ENCODE peak calls at places on chromosomes 2 and 18, in seven cellular contexts. L is LHCN-M2; S is SW 1271; G is renal cortical epithelial cell; Y is AG04450; O is stimulated activated CD4-positive, alpha-beta T cell treated with anti-CD3 and anti-CD28 coated beads, Interleukin-2, amount 100 ng/mL, for 24 hours; J is CD4-positive, CD25-positive, alpha-beta regulatory T cell. W is an unnamed sample.

GRCh38 chr2:216283038-216283900 is 89.0 kb downstream of the MARCHF4 start:
- DNase-seq in L (no peak), S (no peak), G (no peak), Y (no peak), O (no peak), J (peak), W (no peak)

GRCh38 chr2:217412299-217412698 is 552.4 kb upstream of the TNP1 start:
- DNase-seq in L (no peak), S (no peak), G (no peak), Y (no peak), O (no peak), J (no peak), W (no peak)

GRCh38 chr2:205700331-205701132 is 18.2 kb downstream of the NRP2 start:
- DNase-seq in L (peak), S (no peak), G (peak), Y (no peak), O (no peak), J (no peak), W (peak)

GRCh38 chr2:240480834-240481623 is 45.6 kb downstream of the GPC1 start:
- DNase-seq in L (no peak), S (no peak), G (no peak), Y (no peak), O (peak), J (no peak), W (no peak)

GRCh38 chr18:76212958-76213357 is 282.1 kb downstream of the ZNF516 start:
- DNase-seq in L (no peak), S (no peak), G (no peak), Y (no peak), O (no peak), J (peak), W (no peak)

GRCh38 chr2:70328921-70329561 is 27.2 kb upstream of the FAM136A start:
- DNase-seq in L (no peak), S (no peak), G (peak), Y (no peak), O (no peak), J (no peak), W (no peak)

GRCh38 chr2:102166189-102166845 is 20.5 kb upstream of the IL1RL2 start:
- DNase-seq in L (peak), S (no peak), G (peak), Y (no peak), O (no peak), J (no peak), W (peak)

GRCh38 chr2:236969767-236970655 is 115.7 kb upstream of the COPS8 start:
- DNase-seq in L (no peak), S (no peak), G (no peak), Y (no peak), O (peak), J (no peak), W (no peak)

GRCh38 chr2:207770602-207771404 is 1.1 kb upstream of the FZD5 start:
- DNase-seq in L (no peak), S (no peak), G (no peak), Y (no peak), O (peak), J (peak), W (no peak)

GRCh38 chr18:46660955-46661749 is 4.1 kb upstream of the LOXHD1 start:
- DNase-seq in L (peak), S (no peak), G (peak), Y (no peak), O (no peak), J (no peak), W (no peak)

GRCh38 chr2:10613263-10613662 is 76.5 kb downstream of the NOL10 start:
- DNase-seq in L (no peak), S (no peak), G (no peak), Y (no peak), O (no peak), J (no peak), W (no peak)

GRCh38 chr2:165655653-165656052 is 138.4 kb downstream of the GALNT3 start:
- DNase-seq in L (no peak), S (no peak), G (no peak), Y (no peak), O (no peak), J (no peak), W (no peak)

GRCh38 chr2:234913208-234913626 is 38.6 kb upstream of the SH3BP4 start:
- DNase-seq in L (no peak), S (no peak), G (no peak), Y (peak), O (no peak), J (no peak), W (no peak)

GRCh38 chr2:128425731-128426620 is 107.3 kb upstream of the HS6ST1 start:
- DNase-seq in L (no peak), S (no peak), G (no peak), Y (no peak), O (no peak), J (no peak), W (peak)

GRCh38 chr2:184215745-184216144 is 382.6 kb upstream of the ZNF804A start:
- DNase-seq in L (no peak), S (no peak), G (no peak), Y (no peak), O (no peak), J (no peak), W (no peak)

GRCh38 chr2:8314063-8314462 is 367.8 kb upstream of the ID2 start:
- DNase-seq in L (no peak), S (no peak), G (no peak), Y (no peak), O (no peak), J (no peak), W (no peak)

GRCh38 chr2:65749549-65749948 is 317.1 kb upstream of the SPRED2 start:
- DNase-seq in L (peak), S (no peak), G (peak), Y (no peak), O (no peak), J (no peak), W (no peak)

W was measured in T1000.